ENCODE peak calls at places on chromosomes 11 and 22, in four cellular contexts. J is adrenal gland, C is tibial nerve, R is spleen. W is an unnamed sample.
A peak's percentile ranks its signal among the peaks of the same experiment; 100 is the strongest.

GRCh38 chr22:22316589-22316988 is 72.0 kb downstream of the VPREB1 start:
- DNase-seq in J (no peak), R (no peak), C (no peak), W (no peak)

GRCh38 chr11:33488971-33489370 is 211.7 kb downstream of the C11orf91 start:
- DNase-seq in R (no peak), C (no peak), J (no peak), W (no peak)

GRCh38 chr11:124886476-124886875 is 11.2 kb downstream of the ROBO4 start:
- DNase-seq in J (peak; percentile 43), C (no peak), R (no peak), W (no peak)

GRCh38 chr11:19552684-19553083 is 160.0 kb upstream of the NAV2 start:
- DNase-seq in R (no peak), J (no peak), C (no peak), W (no peak)

GRCh38 chr11:76644591-76644990 is 26.0 kb downstream of the LRRC32 start:
- DNase-seq in R (no peak), C (no peak), J (peak; percentile 18), W (no peak)

GRCh38 chr11:9760180-9760550 is 96.3 kb downstream of the SWAP70 start:
- DNase-seq in J (peak; percentile 86), C (peak; percentile 89), R (no peak), W (no peak)

GRCh38 chr22:28568099-28568498 is 111.5 kb downstream of the TTC28 start:
- DNase-seq in C (no peak), J (no peak), R (no peak), W (no peak)

GRCh38 chr22:35601743-35602633 is 15.1 kb downstream of the MB start:
- DNase-seq in R (no peak), J (peak; percentile 77), C (no peak), W (no peak)

GRCh38 chr11:105609832-105610781 is at the start of gene GRIA4:
- DNase-seq in C (peak; percentile 14), R (peak; percentile 73), J (peak; percentile 80), W (no peak)

GRCh38 chr11:94959179-94959578 is 14.2 kb downstream of the CWC15 start:
- DNase-seq in C (no peak), R (peak; percentile 43), J (no peak), W (no peak)

GRCh38 chr11:134228625-134229024 is 4.2 kb downstream of the VPS26B start:
- DNase-seq in C (no peak), J (no peak), R (no peak), W (no peak)

GRCh38 chr11:35138949-35139881 is at the start of gene CD44:
- DNase-seq in R (peak; percentile 95), J (peak; percentile 89), C (peak; percentile 35), W (peak; percentile 29)

GRCh38 chr11:66336234-66337102 is at the start of gene RIN1:
- DNase-seq in J (peak; percentile 87), R (peak; percentile 87), C (no peak), W (no peak)

GRCh38 chr22:27133951-27134664 is 476.7 kb downstream of the MIAT start:
- DNase-seq in R (no peak), C (no peak), J (peak; percentile 56), W (no peak)

GRCh38 chr11:122267602-122268001 is 151.6 kb upstream of the BLID start:
- DNase-seq in J (no peak), R (no peak), C (no peak), W (no peak)

GRCh38 chr11:56331861-56332491 is 13.9 kb upstream of the OR8K1 start:
- DNase-seq in R (no peak), J (no peak), C (no peak), W (no peak)

DNA sequence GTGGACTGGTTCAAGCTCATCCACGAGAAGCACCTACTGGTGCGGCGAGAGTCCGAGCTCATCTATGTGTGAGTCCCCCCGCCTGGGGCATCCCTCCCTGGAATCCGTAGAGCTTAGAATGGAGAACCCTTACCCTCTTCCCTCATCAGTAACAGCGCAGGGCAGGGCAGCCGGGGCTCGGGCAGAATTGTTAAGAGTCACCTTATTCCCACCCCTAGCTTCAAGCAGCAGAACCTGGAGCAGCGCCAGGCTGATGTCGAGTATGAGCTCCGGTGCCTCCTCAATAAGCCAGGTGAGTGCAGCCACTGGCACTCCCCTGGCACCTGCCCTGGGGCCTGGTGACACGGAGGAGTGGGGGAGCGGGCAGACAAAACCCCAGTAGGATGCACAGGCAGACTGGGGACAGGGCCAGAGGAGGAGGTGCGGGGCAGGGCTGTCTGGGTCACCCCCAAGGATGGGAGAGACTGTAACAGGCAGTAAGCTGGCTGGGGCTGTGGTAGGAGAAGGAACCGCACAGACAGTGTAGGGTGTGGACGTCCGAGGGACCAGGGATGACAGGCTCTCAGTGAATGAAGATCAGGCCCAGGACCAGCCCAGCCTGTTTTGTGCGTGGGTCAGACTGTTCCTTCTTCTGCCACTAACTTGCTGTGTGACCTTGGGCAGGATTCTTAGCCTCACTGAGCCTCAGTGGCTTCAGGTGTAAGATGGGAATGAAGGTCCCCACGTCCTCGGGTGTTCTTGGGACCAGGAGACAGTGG is 20.4 kb downstream of the C22orf23 start:
- DNase-seq in C (no peak), R (no peak), J (no peak), W (no peak)
- H3K4me1 ChIP-seq in C (peaks cover 30% of the 10 kb centered on the region), R (peaks cover 12% of the 10 kb centered on the region), J (peaks cover 12% of the 10 kb centered on the region), W (peaks cover 69% of the 10 kb centered on the region)

GRCh38 chr11:1461806-1462455 is 24.6 kb downstream of the MOB2 start:
- DNase-seq in J (no peak), C (no peak), R (no peak), W (no peak)

GRCh38 chr11:1460994-1461805 is 25.4 kb downstream of the MOB2 start:
- DNase-seq in C (no peak), R (no peak), J (no peak), W (no peak)

GRCh38 chr11:1462576-1462975 is 24.0 kb downstream of the MOB2 start:
- DNase-seq in C (no peak), J (no peak), R (no peak), W (no peak)

GRCh38 chr11:1460396-1460795 is 26.2 kb downstream of the MOB2 start:
- DNase-seq in C (peak; percentile 46), R (no peak), J (no peak), W (no peak)

DNA sequence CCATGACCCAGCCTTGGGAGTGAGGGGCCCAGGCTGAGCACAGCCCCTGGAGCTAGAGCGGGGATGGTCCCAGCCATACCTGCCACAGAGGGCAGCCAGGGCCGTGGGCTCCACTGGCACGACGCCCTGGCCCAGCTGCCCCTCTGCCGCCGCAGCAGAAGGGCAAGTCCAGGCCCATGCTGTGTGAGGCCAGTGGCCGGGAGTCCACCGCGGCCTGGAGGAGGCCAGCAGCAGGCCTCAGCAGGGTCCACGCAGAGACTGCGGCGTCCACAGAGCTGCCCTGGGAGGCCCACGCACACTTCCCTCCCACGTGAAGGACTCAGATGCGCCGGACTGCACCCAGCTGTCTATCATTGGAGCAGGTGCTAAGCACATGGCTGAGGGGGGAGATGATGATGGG is 23.5 kb downstream of the MOB2 start:
- DNase-seq in R (no peak), C (no peak), J (no peak), W (no peak)
- H3K27ac ChIP-seq in R (no peak overlapping the region), C (no peak overlapping the region), J (no peak overlapping the region), W (peak overlapping the region; percentile 90)

GRCh38 chr11:568306-569259 is 7.7 kb upstream of the PHRF1 start:
- DNase-seq in R (peak; percentile 97), J (peak; percentile 95), C (peak; percentile 83), W (no peak)
- TF ChIP-seq POLR2A in R (no peak), J (peak; percentile 49), C (peak; percentile 55), W (no peak)

DNA sequence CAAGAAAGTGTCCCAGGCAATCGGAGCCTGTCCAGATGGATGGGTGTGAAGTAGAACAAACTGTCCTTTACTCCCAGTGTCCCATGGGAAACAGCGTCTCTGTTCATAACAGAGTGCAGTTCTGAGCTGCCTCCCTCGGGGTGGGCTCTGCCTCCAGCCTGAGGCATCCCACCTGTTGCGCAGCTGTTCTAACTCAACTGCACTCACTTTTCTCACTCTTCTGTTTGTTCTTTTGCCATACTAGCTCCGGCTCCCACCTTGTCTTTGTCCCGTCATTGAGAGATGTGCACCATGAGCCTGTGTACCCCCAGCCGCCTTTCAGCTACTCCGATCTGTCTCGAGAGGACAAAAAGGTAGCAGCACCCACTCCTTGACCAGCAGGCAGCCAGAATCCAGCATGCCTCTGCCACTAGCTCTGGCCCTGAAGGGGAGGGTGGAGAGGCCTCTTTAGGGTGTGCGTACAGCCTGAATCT is 20.7 kb upstream of the CDC42EP2 start:
- DNase-seq in J (no peak), R (no peak), C (no peak), W (no peak)
- H3K4me1 ChIP-seq in J (peaks cover 39% of the 10 kb centered on the region), R (peaks cover 22% of the 10 kb centered on the region), C (peaks cover 69% of the 10 kb centered on the region), W (peaks cover 22% of the 10 kb centered on the region)

GRCh38 chr11:85768473-85769146 is 42.3 kb downstream of the SYTL2 start:
- DNase-seq in C (no peak), R (no peak), J (no peak), W (no peak)
- H3K27ac ChIP-seq in C (no peak overlapping the region), R (no peak overlapping the region), J (no peak overlapping the region), W (no peak overlapping the region)

GRCh38 chr11:62458212-62459002 is 39.6 kb downstream of the SCGB1A1 start:
- DNase-seq in R (no peak), J (no peak), C (no peak), W (no peak)
- TF ChIP-seq POLR2A in R (no peak), J (no peak), C (no peak), W (no peak)

DNA sequence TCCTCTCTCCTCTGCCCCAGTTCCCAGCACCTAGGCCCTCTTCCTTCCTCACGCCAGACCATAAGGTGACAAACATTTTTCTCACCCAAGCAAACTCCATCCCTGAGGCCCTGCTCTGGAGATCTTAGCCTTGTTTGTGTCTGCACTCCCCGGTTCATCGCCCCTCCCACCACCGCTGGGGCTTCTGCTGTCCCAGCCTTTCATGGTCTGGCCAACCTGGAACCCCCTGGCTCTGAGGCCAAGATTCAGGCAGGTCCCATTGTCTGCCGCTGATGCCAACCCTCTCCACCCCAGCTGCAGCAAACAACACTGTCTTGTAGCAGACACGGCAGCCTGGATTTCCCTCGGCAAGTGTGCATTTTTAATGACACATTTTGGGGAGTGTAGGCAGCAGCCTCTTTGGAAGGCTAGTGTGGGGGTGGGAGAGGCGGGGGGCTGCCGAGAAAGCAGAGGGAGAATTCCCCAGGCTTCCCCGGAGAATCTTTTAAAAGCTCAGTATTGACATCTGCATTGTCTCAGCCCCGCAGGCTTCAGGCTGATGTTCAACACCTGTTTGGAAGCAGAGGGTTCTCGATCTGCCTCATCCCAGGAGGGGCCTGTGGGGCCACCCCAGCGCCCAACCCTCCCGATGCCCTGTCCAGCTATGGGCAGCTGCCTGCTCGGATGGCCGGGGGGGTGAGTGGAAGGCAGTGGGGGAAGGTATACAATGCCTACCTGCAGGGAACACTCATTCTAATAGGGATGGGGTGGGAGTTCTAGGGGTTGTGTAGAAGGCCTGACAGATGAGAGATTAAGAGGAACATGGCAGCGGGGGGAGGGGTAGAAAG is 41.6 kb downstream of the NECTIN1 start:
- DNase-seq in C (no peak), R (no peak), J (no peak), W (no peak)
- H3K4me1 ChIP-seq in C (peaks cover 33% of the 10 kb centered on the region), R (peaks cover 20% of the 10 kb centered on the region), J (no peaks in the 10 kb centered on the region), W (peaks cover 72% of the 10 kb centered on the region)

GRCh38 chr11:3949132-3949531 is 93.7 kb downstream of the STIM1 start:
- DNase-seq in R (no peak), J (no peak), C (no peak), W (no peak)
- H3K27ac ChIP-seq in R (peak overlapping the region; percentile 39), J (no peak overlapping the region), C (no peak overlapping the region), W (peak overlapping the region; percentile 86)

GRCh38 chr11:67435031-67435726 is 2.3 kb downstream of the PTPRCAP start:
- DNase-seq in R (no peak), C (no peak), J (no peak), W (no peak)
- TF ChIP-seq POLR2A in R (no peak), C (no peak), J (no peak), W (no peak)